ENCODE peak calls at places on chromosome 1, in five cellular contexts. One of them, this sample, is unnamed.

GRCh38 chr1:156025873-156026272 is 5.1 kb upstream of the SSR2 start:
- DNase-seq in activated effector memory CD4-positive, alpha-beta T cell treated with anti-CD3 and anti-CD28 coated beads, Interleukin-2, amount 50 U/mL, for 16 hours: peak
- DNase-seq in A549: peak
- DNase-seq in ELR: peak
- DNase-seq in fibroblast of the conjunctiva: no peak
- DNase-seq in this sample: no peak

GRCh38 chr1:214117780-214118179 is 130.0 kb downstream of the PROX1 start:
- DNase-seq in activated effector memory CD4-positive, alpha-beta T cell treated with anti-CD3 and anti-CD28 coated beads, Interleukin-2, amount 50 U/mL, for 16 hours: no peak
- DNase-seq in A549: no peak
- DNase-seq in ELR: no peak
- DNase-seq in fibroblast of the conjunctiva: no peak
- DNase-seq in this sample: no peak

GRCh38 chr1:68961143-68961542 is 464.3 kb upstream of the DEPDC1 start:
- DNase-seq in activated effector memory CD4-positive, alpha-beta T cell treated with anti-CD3 and anti-CD28 coated beads, Interleukin-2, amount 50 U/mL, for 16 hours: no peak
- DNase-seq in A549: no peak
- DNase-seq in ELR: no peak
- DNase-seq in fibroblast of the conjunctiva: no peak
- DNase-seq in this sample: no peak

GRCh38 chr1:159122005-159122621 is 45.5 kb upstream of the AIM2 start:
- DNase-seq in activated effector memory CD4-positive, alpha-beta T cell treated with anti-CD3 and anti-CD28 coated beads, Interleukin-2, amount 50 U/mL, for 16 hours: no peak
- DNase-seq in A549: no peak
- DNase-seq in ELR: peak
- DNase-seq in fibroblast of the conjunctiva: peak
- DNase-seq in this sample: no peak

GRCh38 chr1:29508458-29509107 is 272.3 kb downstream of the PTPRU start:
- DNase-seq in activated effector memory CD4-positive, alpha-beta T cell treated with anti-CD3 and anti-CD28 coated beads, Interleukin-2, amount 50 U/mL, for 16 hours: peak
- DNase-seq in A549: no peak
- DNase-seq in ELR: no peak
- DNase-seq in fibroblast of the conjunctiva: no peak
- DNase-seq in this sample: no peak

GRCh38 chr1:225700164-225700740 is 47.3 kb upstream of the ENAH start:
- DNase-seq in activated effector memory CD4-positive, alpha-beta T cell treated with anti-CD3 and anti-CD28 coated beads, Interleukin-2, amount 50 U/mL, for 16 hours: no peak
- DNase-seq in A549: peak
- DNase-seq in ELR: peak
- DNase-seq in fibroblast of the conjunctiva: peak
- DNase-seq in this sample: peak

GRCh38 chr1:233635765-233636502 is 22.0 kb downstream of the KCNK1 start:
- DNase-seq in activated effector memory CD4-positive, alpha-beta T cell treated with anti-CD3 and anti-CD28 coated beads, Interleukin-2, amount 50 U/mL, for 16 hours: no peak
- DNase-seq in A549: no peak
- DNase-seq in ELR: no peak
- DNase-seq in fibroblast of the conjunctiva: no peak
- DNase-seq in this sample: no peak

GRCh38 chr1:40607921-40608320 is 57.6 kb downstream of the RIMS3 start:
- DNase-seq in activated effector memory CD4-positive, alpha-beta T cell treated with anti-CD3 and anti-CD28 coated beads, Interleukin-2, amount 50 U/mL, for 16 hours: no peak
- DNase-seq in A549: no peak
- DNase-seq in ELR: no peak
- DNase-seq in fibroblast of the conjunctiva: no peak
- DNase-seq in this sample: no peak

This sample was measured in COLO829.